ENCODE peak calls at places on chromosome 15, in five cellular contexts. C, T, Q, Z and S are unnamed samples.

GRCh38 chr15:82647045-82647834 is at the start of gene CPEB1:
- DNase-seq in T (peak), C (peak), Q (peak), Z (peak), S (peak)

GRCh38 chr15:101266787-101267186 is 10.5 kb downstream of the SELENOS start:
- DNase-seq in T (no peak), C (no peak), Z (no peak), Q (no peak), S (no peak)

GRCh38 chr15:35210370-35210769 is 125.3 kb upstream of the NANOGP8 start:
- DNase-seq in Q (no peak), T (no peak), C (no peak), Z (no peak), S (no peak)

GRCh38 chr15:65092911-65093792 is 16.6 kb downstream of the KBTBD13 start:
- DNase-seq in Q (no peak), C (no peak), Z (no peak), T (no peak), S (no peak)

GRCh38 chr15:70152070-70152480 is 54.4 kb upstream of the TLE3 start:
- DNase-seq in T (no peak), C (no peak), Q (no peak), Z (no peak), S (peak)

GRCh38 chr15:56205061-56205876 is 38.4 kb downstream of the RFX7 start:
- DNase-seq in C (peak), Q (no peak), Z (no peak), T (no peak), S (peak)

GRCh38 chr15:100869151-100869999 is 10.3 kb upstream of the ALDH1A3 start:
- DNase-seq in C (no peak), Q (no peak), T (peak), Z (no peak), S (no peak)

GRCh38 chr15:88127477-88127799 is 129.1 kb downstream of the NTRK3 start:
- DNase-seq in Z (no peak), Q (no peak), T (no peak), C (no peak), S (no peak)

GRCh38 chr15:83732196-83732595 is 78.3 kb downstream of the ADAMTSL3 start:
- DNase-seq in T (no peak), Z (no peak), C (no peak), Q (no peak), S (no peak)

GRCh38 chr15:64883097-64883581 is 28.6 kb upstream of the ANKDD1A start:
- DNase-seq in C (peak), T (peak), Q (no peak), Z (no peak), S (peak)

GRCh38 chr15:39135989-39136388 is 444.9 kb upstream of the THBS1 start:
- DNase-seq in Z (no peak), T (no peak), C (no peak), Q (no peak), S (no peak)

GRCh38 chr15:33111051-33111451 is 83.5 kb downstream of the FMN1 start:
- DNase-seq in Z (no peak), T (no peak), C (no peak), Q (no peak), S (peak)

GRCh38 chr15:31752363-31752762 is 278.0 kb upstream of the CHRNA7 start:
- DNase-seq in T (no peak), C (peak), Q (no peak), Z (no peak), S (no peak)

GRCh38 chr15:82139823-82140268 is 94.0 kb upstream of the MEX3B start:
- DNase-seq in T (no peak), Z (no peak), Q (no peak), C (peak), S (peak)

GRCh38 chr15:68993276-68993675 is 21.2 kb upstream of the NOX5 start:
- DNase-seq in Q (no peak), Z (no peak), C (no peak), T (no peak), S (no peak)

GRCh38 chr15:51030649-51031316 is 63.9 kb downstream of the TNFAIP8L3 start:
- DNase-seq in C (no peak), Q (no peak), Z (no peak), T (no peak), S (peak)

GRCh38 chr15:59255647-59256380 is 49.2 kb downstream of the LDHAL6B start:
- DNase-seq in Z (peak), Q (no peak), C (no peak), T (peak), S (no peak)

GRCh38 chr15:82875411-82876003 is 66.1 kb downstream of the WHAMM start:
- DNase-seq in T (no peak), C (peak), Q (no peak), Z (no peak), S (no peak)

GRCh38 chr15:39000008-39000734 is 435.6 kb upstream of the RASGRP1 start:
- DNase-seq in T (no peak), C (no peak), Z (no peak), Q (no peak), S (no peak)

GRCh38 chr15:24764375-24765171 is 89.0 kb downstream of the NPAP1 start:
- DNase-seq in T (no peak), Z (no peak), Q (no peak), C (no peak), S (no peak)

GRCh38 chr15:34223904-34224596 is 766 bp upstream of the EMC4 start:
- DNase-seq in T (no peak), Z (peak), Q (no peak), C (no peak), S (peak)